ENCODE peak calls at places on chromosome X, in four cellular contexts. C is naive thymus-derived CD8-positive, alpha-beta T cell; J is stimulated activated CD4-positive, alpha-beta T cell treated with anti-CD3 and anti-CD28 coated beads, Interleukin-12 subunit alpha, Interleukin-12 subunit beta, amount 100 ng/mL, for 24 hours; O is HTR-8/SVneo. A is an unnamed sample.

GRCh38 chrX:9464435-9465371 is at the start of gene TBL1X:
- DNase-seq in O (peak; percentile 22), C (peak; percentile 45), J (no peak), A (peak; percentile 28)

GRCh38 chrX:150873616-150874015 is 24.9 kb downstream of the CD99L2 start:
- DNase-seq in J (no peak), C (no peak), O (no peak), A (no peak)

GRCh38 chrX:22296871-22297270 is 24.2 kb downstream of the CBLL2 start:
- DNase-seq in C (no peak), O (no peak), J (no peak), A (no peak)

GRCh38 chrX:46665232-46666162 is 91.9 kb downstream of the CHST7 start:
- DNase-seq in J (no peak), C (no peak), O (no peak), A (no peak)

GRCh38 chrX:37603938-37604409 is 32.5 kb downstream of the LANCL3 start:
- DNase-seq in J (no peak), O (no peak), C (no peak), A (no peak)

GRCh38 chrX:103248553-103248952 is 6.4 kb downstream of the TCEAL8 start:
- DNase-seq in J (no peak), C (no peak), O (no peak), A (peak; percentile 11)

GRCh38 chrX:85111347-85111746 is 107.7 kb downstream of the APOOL start:
- DNase-seq in O (no peak), J (no peak), C (no peak), A (no peak)

GRCh38 chrX:145821898-145822567 is 4.4 kb downstream of the SLITRK2 start:
- DNase-seq in O (no peak), C (no peak), J (no peak), A (no peak)

GRCh38 chrX:36957425-36958328 is 50.5 kb upstream of the FAM47C start:
- DNase-seq in C (no peak), J (no peak), O (peak; percentile 5), A (peak; percentile 17)

GRCh38 chrX:151825927-151826471 is 86.7 kb upstream of the MAGEA4 start:
- DNase-seq in O (peak; percentile 14), J (no peak), C (no peak), A (no peak)

GRCh38 chrX:10932842-10933440 is 178.2 kb upstream of the HCCS start:
- DNase-seq in J (no peak), O (no peak), C (no peak), A (no peak)

GRCh38 chrX:23952984-23953907 is 45.4 kb downstream of the CXorf58 start:
- DNase-seq in C (peak; percentile 22), O (no peak), J (no peak), A (no peak)

GRCh38 chrX:5632887-5633286 is 595.8 kb downstream of the NLGN4X start:
- DNase-seq in O (no peak), J (no peak), C (no peak), A (no peak)

GRCh38 chrX:23228950-23229448 is 105.7 kb upstream of the PTCHD1 start:
- DNase-seq in C (no peak), J (no peak), O (no peak), A (no peak)

GRCh38 chrX:139828037-139828436 is 104.8 kb downstream of the ATP11C start:
- DNase-seq in C (no peak), J (no peak), O (no peak), A (no peak)

GRCh38 chrX:13369541-13370140 is 49.8 kb upstream of the ATXN3L start:
- DNase-seq in C (no peak), J (no peak), O (no peak), A (no peak)

GRCh38 chrX:153400146-153401132 is 711 bp downstream of the PNMA6E start:
- DNase-seq in J (peak; percentile 2), O (peak; percentile 5), C (peak; percentile 42), A (peak; percentile 55)

GRCh38 chrX:118726887-118727685 is at the start of gene IL13RA1:
- DNase-seq in J (no peak), C (no peak), O (peak; percentile 56), A (peak; percentile 69)

GRCh38 chrX:71911023-71911730 is 532 bp downstream of the NHSL2 start:
- DNase-seq in O (peak; percentile 55), C (peak; percentile 41), J (no peak), A (no peak)

GRCh38 chrX:112247714-112248113 is 165.1 kb upstream of the TRPC5 start:
- DNase-seq in J (no peak), O (no peak), C (no peak), A (no peak)

GRCh38 chrX:87578978-87579377 is 61.4 kb downstream of the KLHL4 start:
- DNase-seq in J (no peak), C (no peak), O (no peak), A (no peak)

GRCh38 chrX:153925387-153925738 is 701 bp downstream of the ARHGAP4 start:
- DNase-seq in C (no peak), J (no peak), O (no peak), A (no peak)

GRCh38 chrX:143934542-143934941 is 50.7 kb downstream of the UBE2NL start:
- DNase-seq in O (no peak), J (no peak), C (no peak), A (no peak)

GRCh38 chrX:29858714-29859113 is 356.6 kb upstream of the MAGEB2 start:
- DNase-seq in O (peak; percentile 5), J (no peak), C (no peak), A (no peak)

GRCh38 chrX:71111141-71111843 is at the start of gene IL2RG:
- DNase-seq in O (no peak), C (peak; percentile 79), J (peak; percentile 53), A (no peak)

GRCh38 chrX:118272237-118272636 is 73.7 kb upstream of the WDR44 start:
- DNase-seq in O (no peak), J (no peak), C (no peak), A (no peak)

GRCh38 chrX:108312938-108313337 is 125.3 kb downstream of the COL4A6 start:
- DNase-seq in C (no peak), O (no peak), J (no peak), A (no peak)

GRCh38 chrX:27251369-27251768 is 211.8 kb downstream of the PPP4R3C start:
- DNase-seq in C (no peak), J (no peak), O (no peak), A (no peak)

GRCh38 chrX:48854898-48855297 is 19.5 kb upstream of the PCSK1N start:
- DNase-seq in J (no peak), O (no peak), C (no peak), A (no peak)

GRCh38 chrX:16819634-16820033 is 33.4 kb downstream of the TXLNG start:
- DNase-seq in J (no peak), O (no peak), C (no peak), A (no peak)

GRCh38 chrX:129522184-129523059 is 868 bp downstream of the SMARCA1 start:
- DNase-seq in O (peak; percentile 29), C (no peak), J (no peak), A (peak; percentile 44)

GRCh38 chrX:47215291-47215900 is 3.1 kb upstream of the CDK16 start:
- DNase-seq in O (no peak), C (no peak), J (no peak), A (no peak)

GRCh38 chrX:17214962-17215361 is 160.0 kb upstream of the NHS start:
- DNase-seq in C (no peak), J (no peak), O (no peak), A (no peak)

GRCh38 chrX:24426340-24426913 is 38.7 kb upstream of the PDK3 start:
- DNase-seq in J (no peak), O (no peak), C (no peak), A (no peak)

GRCh38 chrX:47184486-47184885 is 9.1 kb upstream of the UBA1 start:
- DNase-seq in C (no peak), O (no peak), J (no peak), A (no peak)

GRCh38 chrX:85031505-85031904 is 27.8 kb downstream of the APOOL start:
- DNase-seq in J (no peak), O (no peak), C (no peak), A (no peak)

GRCh38 chrX:78104447-78105176 is 564 bp downstream of the PGK1 start:
- DNase-seq in J (no peak), C (peak; percentile 31), O (peak; percentile 29), A (no peak)

GRCh38 chrX:17750436-17750835 is 13.1 kb downstream of the SCML1 start:
- DNase-seq in O (no peak), C (no peak), J (no peak), A (no peak)

GRCh38 chrX:132488092-132488749 is 617 bp downstream of the MBNL3 start:
- DNase-seq in O (no peak), J (no peak), C (no peak), A (no peak)

A was measured in hepatic stellate cell.